ENCODE peak calls at places on chromosomes 4 and X, in five cellular contexts. W is H1, X is GM12878, M is HepG2, F is K562. B is an unnamed sample.

GRCh38 chr4:55458164-55458563 is 62.4 kb downstream of the TMEM165 start:
- DNase-seq in W (no peak), M (no peak), F (no peak), X (no peak), B (no peak)

GRCh38 chr4:73308286-73308685 is 49.7 kb upstream of the ANKRD17 start:
- DNase-seq in X (no peak), W (no peak), F (no peak), M (peak), B (peak)

GRCh38 chrX:136215559-136215958 is 35.6 kb downstream of the MAP7D3 start:
- DNase-seq in W (no peak), X (no peak), M (no peak), F (no peak), B (no peak)

GRCh38 chr4:19254476-19254875 is 997.2 kb upstream of the SLIT2 start:
- DNase-seq in M (no peak), W (no peak), X (no peak), F (no peak), B (no peak)

GRCh38 chr4:168634276-168634802 is 137.5 kb downstream of the PALLD start:
- DNase-seq in W (no peak), X (no peak), M (no peak), F (no peak), B (no peak)

GRCh38 chr4:153241970-153242847 is 38.0 kb downstream of the TRIM2 start:
- DNase-seq in X (no peak), M (peak), F (no peak), W (no peak), B (peak)

GRCh38 chrX:39764441-39764914 is 333.3 kb downstream of the BCOR start:
- DNase-seq in M (no peak), W (no peak), X (no peak), F (no peak), B (no peak)

GRCh38 chr4:4461850-4462249 is 74.9 kb downstream of the NSG1 start:
- DNase-seq in X (no peak), W (no peak), F (no peak), M (peak), B (no peak)

GRCh38 chrX:70437011-70437410 is 7.6 kb upstream of the DLG3 start:
- DNase-seq in M (no peak), F (no peak), W (no peak), X (no peak), B (no peak)

GRCh38 chrX:115229337-115229991 is 4.4 kb downstream of the LRCH2 start:
- DNase-seq in X (no peak), W (no peak), M (no peak), F (no peak), B (no peak)

GRCh38 chr4:10087152-10087791 is 29.3 kb downstream of the WDR1 start:
- DNase-seq in M (no peak), X (no peak), W (no peak), F (no peak), B (no peak)

GRCh38 chr4:5465956-5466355 is 242.4 kb downstream of the EVC2 start:
- DNase-seq in F (no peak), M (no peak), X (no peak), W (no peak), B (no peak)

GRCh38 chr4:13478707-13479106 is 5.4 kb downstream of the RAB28 start:
- DNase-seq in F (no peak), X (no peak), W (no peak), M (no peak), B (no peak)

GRCh38 chrX:41922125-41922521 is 1.2 kb downstream of the CASK start:
- DNase-seq in X (no peak), M (no peak), F (no peak), W (no peak), B (no peak)

GRCh38 chrX:54921427-54922021 is 900 bp downstream of the TRO start:
- DNase-seq in F (no peak), M (peak), W (peak), X (no peak), B (peak)

GRCh38 chr4:146255874-146256273 is 41.5 kb downstream of the REELD1 start:
- DNase-seq in M (peak), W (no peak), X (no peak), F (no peak), B (no peak)

GRCh38 chr4:1330761-1331590 is 16.0 kb upstream of the UVSSA start:
- DNase-seq in M (no peak), W (no peak), X (no peak), F (no peak), B (no peak)

DNA sequence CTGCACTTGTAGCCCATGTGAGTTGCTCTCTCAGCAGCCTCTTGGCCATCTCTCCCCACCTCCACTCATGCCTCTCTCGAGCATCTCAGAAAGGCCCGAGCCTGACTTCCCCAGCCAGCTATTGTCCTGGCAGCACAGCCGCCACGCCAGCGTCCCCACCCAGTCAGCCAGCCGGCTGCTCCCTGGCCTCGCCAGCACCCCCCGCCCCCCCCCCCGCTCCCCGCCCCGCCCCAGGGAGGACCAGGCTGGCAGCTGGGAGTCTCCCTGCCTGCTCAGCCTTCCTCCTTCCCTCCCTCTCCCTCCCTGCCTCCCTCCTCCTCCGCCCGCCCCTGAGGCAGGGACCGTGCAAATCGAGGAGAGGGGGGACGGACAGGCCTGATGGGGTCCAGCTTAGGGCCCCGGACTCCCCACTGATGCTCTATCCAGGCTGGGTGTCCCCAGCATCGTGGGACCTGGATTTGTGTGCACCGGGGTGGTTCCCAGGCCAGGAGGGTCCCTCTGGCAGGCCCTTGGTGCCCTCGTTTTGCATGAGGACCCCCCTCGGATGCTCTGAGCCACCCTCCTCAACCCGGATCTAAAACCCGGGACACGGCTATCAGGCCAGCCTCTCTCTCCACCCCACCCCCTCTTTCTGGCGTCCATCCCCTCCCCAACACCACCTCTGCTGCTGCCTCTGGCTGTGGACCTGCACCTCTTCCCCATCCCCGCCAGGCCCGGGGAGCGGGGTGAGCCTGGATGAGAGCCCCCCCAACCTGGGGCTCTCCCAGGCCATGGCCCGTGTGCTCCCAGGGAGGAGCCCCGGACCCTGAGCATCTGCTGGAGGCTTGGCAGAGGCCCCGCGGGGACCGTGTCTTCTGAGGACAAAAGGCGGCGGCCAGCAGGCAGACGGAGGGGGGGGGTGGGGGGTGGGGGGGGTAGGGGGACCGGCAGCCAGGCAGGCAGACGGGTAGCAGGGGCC is at the start of gene GPR173:
- DNase-seq in M (no peak), X (no peak), F (no peak), W (peak), B (peak)
- H3K4me3 ChIP-seq in M (peak), X (no peak), F (no peak), W (peak), B (peak)

GRCh38 chr4:85147481-85148076 is 181.1 kb upstream of the WDFY3 start:
- DNase-seq in W (no peak), M (peak), X (peak), F (peak), B (peak)
- TF ChIP-seq CREB1 in W (no peak), M (no peak), X (no peak), F (no peak), B (no peak)

GRCh38 chr4:76897522-76898384 is at the start of gene SOWAHB:
- DNase-seq in F (no peak), X (no peak), M (peak), W (peak), B (peak)

GRCh38 chr4:76898385-76898692 is 395 bp upstream of the SOWAHB start:
- DNase-seq in W (no peak), F (no peak), M (no peak), X (no peak), B (no peak)

GRCh38 chr4:76896048-76896447 is 1.9 kb downstream of the SOWAHB start:
- DNase-seq in F (no peak), W (no peak), M (no peak), X (no peak), B (no peak)

GRCh38 chr4:76895619-76896018 is 2.3 kb downstream of the SOWAHB start:
- DNase-seq in M (peak), F (no peak), X (no peak), W (no peak), B (peak)

DNA sequence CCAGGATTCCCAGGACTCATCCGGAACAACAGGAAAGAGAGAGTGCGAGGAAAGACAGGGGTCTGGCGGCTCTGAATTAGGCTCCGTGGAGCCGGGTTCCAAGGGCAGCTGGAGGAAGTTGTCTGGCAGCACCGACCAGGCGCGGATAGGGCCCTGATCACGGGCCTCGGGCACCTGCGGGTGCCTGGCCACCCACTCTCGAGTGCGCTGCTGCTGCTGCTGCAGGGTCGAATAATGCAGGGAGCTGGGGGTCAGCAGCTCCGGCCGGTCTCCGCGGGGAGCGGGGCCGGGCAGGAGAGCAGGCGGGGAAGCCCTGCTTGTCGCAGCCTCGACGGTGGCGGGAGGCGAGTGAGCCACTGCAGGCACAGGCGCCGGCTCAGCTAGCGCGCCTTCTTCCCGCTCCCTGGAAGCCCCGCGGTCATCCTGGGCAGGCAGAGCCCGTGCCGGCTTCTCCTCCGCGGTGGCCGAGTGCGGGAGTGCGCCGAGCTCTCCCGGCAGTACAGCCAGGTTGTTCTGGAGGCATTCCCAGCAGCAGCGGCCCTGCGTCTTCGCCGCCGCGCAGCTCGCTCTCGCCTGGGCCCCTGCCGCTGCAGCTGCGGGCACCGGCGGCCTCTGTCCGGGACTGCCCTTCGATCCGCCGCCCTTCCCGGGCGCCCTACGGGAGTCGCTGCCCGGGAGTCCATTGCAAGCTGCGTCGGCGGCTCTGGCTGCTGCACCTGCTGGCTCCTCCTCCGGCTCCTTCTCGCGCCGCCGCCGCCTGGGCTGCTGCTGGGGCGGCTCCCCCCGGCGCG is 1.0 kb downstream of the SOWAHB start:
- DNase-seq in W (no peak), M (no peak), F (no peak), X (no peak), B (peak)
- H3K4me3 ChIP-seq in W (peak), M (peak), F (no peak), X (peak), B (peak)

DNA sequence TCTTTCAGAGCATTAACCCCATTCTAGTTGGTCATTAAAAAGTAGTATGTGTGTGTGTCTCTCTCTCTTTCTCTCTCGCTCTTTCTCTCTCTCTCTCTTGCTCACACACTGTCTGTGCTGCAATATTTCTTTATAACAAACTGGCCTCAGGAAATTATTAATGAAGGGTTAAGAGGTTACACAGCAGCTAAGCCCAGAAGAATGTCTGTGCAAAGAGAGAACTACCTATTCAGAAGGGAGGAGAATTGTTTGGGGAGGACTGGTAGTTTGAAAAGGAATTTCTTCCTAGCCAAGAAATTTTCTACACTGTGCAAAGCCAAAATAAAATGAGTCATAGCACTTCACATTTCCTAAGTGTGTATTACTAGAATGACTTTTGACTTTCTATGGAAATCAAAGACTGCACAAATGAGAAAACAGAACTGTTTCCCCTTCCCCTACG is 22.2 kb downstream of the PDGFC start:
- DNase-seq in W (no peak), X (no peak), M (peak), F (no peak), B (no peak)
- TF ChIP-seq CREB1 in W (no peak), X (no peak), M (no peak), F (no peak), B (no peak)

DNA sequence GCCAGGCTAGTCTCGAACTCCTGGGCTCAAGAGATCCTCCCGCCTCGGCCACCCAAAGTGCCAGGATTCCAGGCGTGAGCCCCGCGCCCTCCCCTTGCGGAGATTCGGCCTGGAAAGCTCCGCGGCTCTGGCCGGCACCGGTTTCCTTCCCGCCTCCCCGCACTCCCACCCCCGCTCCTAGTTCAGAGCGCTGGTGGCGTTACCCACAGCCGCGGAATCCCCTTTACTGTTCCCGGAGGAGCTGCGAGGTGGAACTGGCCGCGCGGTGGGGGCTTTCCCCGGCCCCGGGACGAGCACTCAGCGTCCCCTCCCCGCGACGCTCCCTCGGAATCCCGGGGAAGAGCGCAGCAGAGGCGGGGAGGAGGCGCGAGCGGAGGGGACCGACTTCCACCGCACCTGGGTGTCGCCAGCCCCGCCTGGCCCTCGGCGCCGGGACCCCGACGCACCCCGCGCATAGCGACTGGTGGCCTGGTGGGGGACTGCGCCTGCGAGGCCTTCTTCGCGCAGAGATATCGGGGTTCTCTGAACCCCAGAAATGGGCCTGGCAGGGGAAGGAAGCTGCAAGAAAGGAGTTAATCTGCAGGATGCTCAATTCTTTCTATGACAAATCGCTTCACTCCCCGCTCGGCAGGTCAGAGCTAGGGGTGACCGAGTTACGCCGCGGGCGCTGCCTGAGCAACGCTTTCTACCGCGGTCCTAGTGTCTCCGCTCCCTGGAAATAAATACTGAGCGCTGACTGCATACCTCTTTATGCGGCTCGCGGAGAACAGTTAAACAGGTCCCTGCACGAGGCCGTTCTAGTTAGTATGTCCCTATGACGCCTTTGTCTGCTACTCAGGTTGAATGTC is 14.6 kb upstream of the SLC25A4 start:
- DNase-seq in W (peak), X (no peak), M (no peak), F (no peak), B (peak)
- H3K4me3 ChIP-seq in W (peak), X (peak), M (peak), F (no peak), B (peak)

GRCh38 chr4:101102114-101102752 is 245.1 kb downstream of the PPP3CA start:
- DNase-seq in M (no peak), X (no peak), F (no peak), W (no peak), B (no peak)
- TF ChIP-seq CREB1 in M (no peak), X (no peak), F (no peak), W (no peak), B (no peak)